ENCODE peak calls at places on chromosome 6, in eight cellular contexts. H is endodermal cell; R is HEK293T; I is NCI-H69; G is dermis blood vessel endothelial cell; A is ecto neural progenitor cell; U is CD8-positive, alpha-beta memory T cell; M is stomach. P is an unnamed sample.

GRCh38 chr6:95777338-95777737 is 200.0 kb downstream of the MANEA start:
- DNase-seq in H (no peak), R (no peak), I (no peak), G (no peak), A (no peak), U (no peak), M (no peak), P (no peak)

GRCh38 chr6:149236584-149236983 is 80.9 kb upstream of the TAB2 start:
- DNase-seq in H (no peak), R (no peak), I (peak), G (peak), A (no peak), U (no peak), M (no peak), P (no peak)

GRCh38 chr6:142893088-142893487 is 51.9 kb downstream of the HIVEP2 start:
- DNase-seq in H (no peak), R (no peak), I (no peak), G (peak), A (no peak), U (no peak), M (no peak), P (peak)

GRCh38 chr6:28982476-28983266 is 22.4 kb downstream of the ZNF311 start:
- DNase-seq in H (no peak), R (peak), I (peak), G (peak), A (no peak), U (peak), M (no peak), P (peak)

GRCh38 chr6:25017486-25017885 is 81.7 kb upstream of the RIPOR2 start:
- DNase-seq in H (no peak), R (no peak), I (peak), G (no peak), A (no peak), U (no peak), M (no peak), P (peak)

GRCh38 chr6:137638926-137639706 is 144.9 kb upstream of the OLIG3 start:
- DNase-seq in H (no peak), R (no peak), I (no peak), G (no peak), A (no peak), U (no peak), M (no peak), P (no peak)

GRCh38 chr6:138664740-138665139 is 108.8 kb upstream of the CCDC28A start:
- DNase-seq in H (no peak), R (no peak), I (no peak), G (no peak), A (no peak), U (no peak), M (no peak), P (no peak)

GRCh38 chr6:158086054-158086705 is 81.9 kb downstream of the SERAC1 start:
- DNase-seq in H (no peak), R (no peak), I (no peak), G (no peak), A (no peak), U (no peak), M (no peak), P (no peak)

GRCh38 chr6:144559865-144560603 is 274.9 kb downstream of the UTRN start:
- DNase-seq in H (no peak), R (peak), I (no peak), G (peak), A (no peak), U (peak), M (no peak), P (no peak)

GRCh38 chr6:110618591-110619267 is 142.3 kb upstream of the SLC22A16 start:
- DNase-seq in H (peak), R (peak), I (no peak), G (peak), A (no peak), U (no peak), M (no peak), P (no peak)